ENCODE peak calls at places on chromosome 1, in eight cellular contexts. P is transverse colon, W is breast epithelium, L is suprapubic skin, M is HCT116, R is prostate gland, O is vagina, C is GM12892. G is an unnamed sample.

GRCh38 chr1:81664341-81664740 is 136.4 kb upstream of the ADGRL2 start:
- DNase-seq in M (no peak), L (no peak), P (no peak), C (no peak), R (no peak), O (no peak), W (no peak), G (no peak)

GRCh38 chr1:164058192-164058591 is 500.8 kb upstream of the PBX1 start:
- DNase-seq in P (no peak), C (no peak), O (no peak), R (no peak), M (no peak), W (no peak), L (no peak), G (no peak)

GRCh38 chr1:110291241-110292030 is 47.7 kb upstream of the RBM15 start:
- DNase-seq in C (no peak), R (no peak), M (no peak), W (no peak), P (peak; percentile 51), L (no peak), O (no peak), G (no peak)

GRCh38 chr1:228456252-228457016 is 30.7 kb upstream of the RNF187 start:
- DNase-seq in L (no peak), C (no peak), W (no peak), R (no peak), P (no peak), O (no peak), M (no peak), G (no peak)

GRCh38 chr1:8351693-8352470 is 34.0 kb downstream of the SLC45A1 start:
- DNase-seq in O (no peak), R (no peak), W (no peak), C (no peak), M (no peak), P (no peak), L (peak; percentile 68), G (peak; percentile 52)

GRCh38 chr1:247210386-247211117 is 38.7 kb upstream of the ZNF124 start:
- DNase-seq in C (peak; percentile 77), P (peak; percentile 99), W (peak; percentile 97), L (peak; percentile 99), M (peak; percentile 91), R (peak; percentile 98), O (no peak), G (peak; percentile 82)

GRCh38 chr1:216499581-216500272 is 76.5 kb upstream of the USH2A start:
- DNase-seq in P (peak; percentile 21), W (no peak), C (no peak), R (no peak), M (no peak), L (no peak), O (no peak), G (no peak)

GRCh38 chr1:85571181-85571540 is 9.4 kb upstream of the CCN1 start:
- DNase-seq in O (no peak), C (no peak), P (no peak), L (no peak), W (no peak), R (no peak), M (no peak), G (no peak)

GRCh38 chr1:157512036-157512969 is 40.0 kb downstream of the FCRL5 start:
- DNase-seq in M (no peak), P (no peak), R (no peak), O (no peak), W (no peak), C (no peak), L (no peak), G (no peak)

GRCh38 chr1:111139234-111139955 is 498 bp downstream of the DRAM2 start:
- DNase-seq in W (peak; percentile 21), L (no peak), C (peak; percentile 40), R (peak; percentile 20), P (peak; percentile 57), M (peak; percentile 18), O (no peak), G (peak; percentile 37)

GRCh38 chr1:176517484-176517883 is 54.5 kb downstream of the PAPPA2 start:
- DNase-seq in W (no peak), O (no peak), R (no peak), P (no peak), L (no peak), C (no peak), M (no peak), G (no peak)

GRCh38 chr1:180542530-180543171 is 16.1 kb upstream of the OVAAL start:
- DNase-seq in P (no peak), C (no peak), M (no peak), L (no peak), W (no peak), O (no peak), R (no peak), G (no peak)

GRCh38 chr1:112594208-112594876 is 24.6 kb downstream of the ST7L start:
- DNase-seq in R (peak; percentile 6), O (no peak), P (no peak), C (no peak), L (no peak), W (no peak), M (no peak), G (no peak)

GRCh38 chr1:182459949-182460348 is 10.0 kb downstream of the RGSL1 start:
- DNase-seq in M (no peak), R (no peak), W (no peak), C (no peak), L (no peak), P (no peak), O (no peak), G (no peak)

GRCh38 chr1:119006406-119007279 is 18.5 kb upstream of the TBX15 start:
- DNase-seq in P (no peak), O (peak; percentile 64), L (no peak), R (no peak), M (no peak), C (no peak), W (no peak), G (no peak)

GRCh38 chr1:156390409-156391144 is 21.6 kb downstream of the RHBG start:
- DNase-seq in R (no peak), W (no peak), P (no peak), M (no peak), L (no peak), O (no peak), C (no peak), G (no peak)

GRCh38 chr1:2981981-2982614 is 39.2 kb upstream of the ACTRT2 start:
- DNase-seq in C (no peak), M (no peak), O (no peak), R (no peak), L (no peak), W (no peak), P (no peak), G (no peak)

GRCh38 chr1:23283660-23284602 is 60.2 kb downstream of the HNRNPR start:
- DNase-seq in O (no peak), P (no peak), L (no peak), M (no peak), R (no peak), C (no peak), W (no peak), G (no peak)

DNA sequence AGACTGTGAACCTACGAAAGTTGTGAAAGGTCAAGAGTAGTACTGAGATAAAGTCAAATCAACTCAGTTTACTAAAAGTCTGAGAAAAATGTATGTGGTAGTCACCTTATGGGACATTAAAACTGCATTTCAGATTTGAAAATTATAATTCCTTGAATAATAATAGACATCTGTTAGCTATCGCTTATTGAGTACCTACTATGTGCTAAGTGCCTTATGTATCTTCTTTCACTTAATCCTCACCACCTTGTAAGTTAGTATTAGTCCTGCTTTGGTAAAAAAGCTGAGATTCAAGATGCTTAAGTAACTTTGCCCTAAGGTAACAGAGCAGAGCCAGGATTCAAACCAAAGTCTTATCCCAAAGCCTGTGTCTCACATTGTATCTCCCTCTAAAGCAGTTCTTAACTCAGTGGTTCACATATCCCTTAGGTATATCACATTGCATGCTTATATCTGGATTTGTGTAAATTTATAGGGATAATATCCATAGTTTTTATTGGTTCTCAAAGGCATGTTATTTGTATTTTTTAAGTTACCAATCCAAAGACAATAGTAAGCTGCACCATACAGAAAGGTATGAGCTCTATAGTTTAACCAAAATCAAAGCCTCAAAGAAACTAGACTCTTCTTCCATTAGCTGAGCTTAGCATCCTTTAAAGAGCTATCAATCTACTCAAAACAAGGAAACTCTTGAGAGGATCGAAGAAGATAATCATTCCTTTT is 865 bp downstream of the PIGC start:
- DNase-seq in L (no peak), O (no peak), P (no peak), M (no peak), C (no peak), R (no peak), W (no peak), G (no peak)
- TF ChIP-seq POLR2AphosphoS5 in L (no peak), O (no peak), P (no peak), M (no peak), C (no peak), R (no peak), W (no peak), G (no peak)

GRCh38 chr1:53238197-53239155 is at the start of gene MAGOH:
- DNase-seq in O (no peak), R (peak; percentile 88), M (peak; percentile 89), P (peak; percentile 96), W (peak; percentile 90), C (peak; percentile 98), L (peak; percentile 96), G (peak; percentile 98)
- TF ChIP-seq POLR2A in O (peak; percentile 62), R (peak; percentile 53), M (peak; percentile 21), P (peak; percentile 78), W (peak; percentile 66), C (peak; percentile 89), L (peak; percentile 51), G (peak; percentile 82)

DNA sequence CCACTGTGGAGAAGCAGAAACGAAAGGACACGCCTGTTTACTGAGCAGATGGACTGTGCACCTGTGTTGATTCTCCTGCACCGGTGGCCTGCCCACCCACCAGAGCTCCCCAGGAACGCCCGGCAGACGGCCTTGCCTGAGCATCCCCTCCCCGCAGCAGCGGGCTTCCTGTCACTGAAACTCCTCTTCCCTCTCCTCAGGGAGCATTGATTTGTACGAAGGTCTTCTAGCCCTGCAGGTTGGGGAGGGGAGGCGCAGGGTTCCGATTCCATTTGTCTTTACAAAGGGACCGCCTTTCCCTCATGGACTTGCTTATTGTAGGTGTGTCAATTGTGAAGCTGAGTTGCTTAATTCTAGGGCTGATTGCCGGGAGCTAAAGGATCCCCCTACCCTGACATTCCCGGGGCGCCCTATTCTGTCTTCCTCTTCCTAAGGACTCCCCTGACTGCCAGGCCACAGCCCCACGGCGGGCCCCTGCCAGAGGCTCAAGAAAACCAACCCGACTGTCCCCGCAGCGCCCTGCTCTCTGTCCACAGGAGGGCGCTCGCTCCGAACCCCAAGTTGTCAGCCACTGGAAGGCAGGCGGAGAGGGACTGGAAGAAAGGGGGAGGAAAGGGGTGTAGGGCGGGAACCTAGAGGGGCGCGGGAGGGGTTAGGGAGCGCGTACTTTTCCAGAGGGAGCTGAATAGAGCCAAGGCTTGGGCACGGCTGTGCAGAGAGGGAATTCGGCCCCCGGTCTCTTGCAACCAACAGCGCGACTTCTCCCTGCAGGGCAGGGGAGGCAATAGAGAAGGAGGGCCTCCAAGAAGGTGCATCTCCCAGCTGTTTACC is 2.8 kb downstream of the S100A6 start:
- DNase-seq in L (peak; percentile 96), O (peak; percentile 96), C (peak; percentile 72), P (peak; percentile 92), R (peak; percentile 84), M (peak; percentile 81), W (peak; percentile 81), G (peak; percentile 77)
- TF ChIP-seq POLR2AphosphoS5 in L (peak; percentile 68), O (peak; percentile 71), C (no peak), P (peak; percentile 83), R (peak; percentile 74), M (no peak), W (peak; percentile 43), G (no peak)

GRCh38 chr1:86703696-86704455 is 500 bp upstream of the SH3GLB1 start:
- DNase-seq in R (no peak), C (no peak), O (no peak), P (no peak), L (peak; percentile 66), W (peak; percentile 33), M (no peak), G (peak; percentile 6)
- TF ChIP-seq POLR2A in R (no peak), C (no peak), O (no peak), P (no peak), L (no peak), W (no peak), M (no peak), G (peak; percentile 77)